ENCODE peak calls at places on chromosome 20, in seven cellular contexts. G is HCT116, M is body of pancreas, S is T follicular helper cell, I is anterior cingulate cortex, F is WTC11, V is NCI-H460. H is an unnamed sample.

GRCh38 chr20:51760905-51761544 is 7.2 kb downstream of the ATP9A start:
- DNase-seq in S (no peak), V (no peak), G (no peak), F (no peak), M (no peak), I (no peak), H (no peak)

GRCh38 chr20:48066256-48066655 is 281.0 kb upstream of the SULF2 start:
- DNase-seq in S (no peak), F (no peak), V (no peak), M (no peak), G (no peak), I (no peak), H (no peak)

GRCh38 chr20:18240997-18241396 is 47.3 kb upstream of the ZNF133 start:
- DNase-seq in M (no peak), G (no peak), F (no peak), I (no peak), V (no peak), S (no peak), H (no peak)

GRCh38 chr20:57420571-57421257 is 29.5 kb downstream of the RBM38 start:
- DNase-seq in M (no peak), G (no peak), V (no peak), I (no peak), S (no peak), F (no peak), H (no peak)

GRCh38 chr20:33465536-33466302 is 22.2 kb upstream of the SNTA1 start:
- DNase-seq in F (no peak), V (no peak), S (no peak), I (peak), M (no peak), G (no peak), H (no peak)

GRCh38 chr20:58665606-58666005 is 14.5 kb downstream of the STX16 start:
- DNase-seq in G (no peak), M (peak), F (no peak), V (no peak), I (no peak), S (no peak), H (peak)

GRCh38 chr20:50470249-50470858 is 39.8 kb upstream of the PTPN1 start:
- DNase-seq in F (no peak), I (no peak), V (no peak), M (no peak), G (no peak), S (no peak), H (no peak)

GRCh38 chr20:23142162-23143050 is 56.3 kb upstream of the CD93 start:
- DNase-seq in F (no peak), V (no peak), M (no peak), I (no peak), S (no peak), G (no peak), H (no peak)

GRCh38 chr20:17491041-17491440 is 40.1 kb downstream of the BFSP1 start:
- DNase-seq in G (no peak), M (no peak), V (no peak), S (no peak), F (no peak), I (no peak), H (no peak)

GRCh38 chr20:11235058-11235457 is 561.3 kb upstream of the JAG1 start:
- DNase-seq in I (no peak), M (no peak), F (peak), S (no peak), G (no peak), V (no peak), H (no peak)

GRCh38 chr20:43379239-43379917 is 78.3 kb upstream of the SRSF6 start:
- DNase-seq in S (no peak), M (no peak), I (no peak), F (no peak), V (no peak), G (no peak), H (no peak)

GRCh38 chr20:56362833-56363413 is 4.1 kb downstream of the FAM210B start:
- DNase-seq in I (no peak), F (no peak), V (no peak), S (no peak), M (no peak), G (no peak), H (peak)

GRCh38 chr20:49446808-49447207 is 35.7 kb downstream of the KCNB1 start:
- DNase-seq in F (peak), S (no peak), V (no peak), I (peak), G (no peak), M (peak), H (peak)

GRCh38 chr20:8018928-8019177 is 708 bp downstream of the TMX4 start:
- DNase-seq in G (no peak), V (no peak), I (no peak), F (no peak), S (no peak), M (no peak), H (no peak)

GRCh38 chr20:25308083-25308491 is 60.2 kb downstream of the PYGB start:
- DNase-seq in M (no peak), G (no peak), V (no peak), S (no peak), F (no peak), I (no peak), H (no peak)

GRCh38 chr20:16864069-16864468 is 115.9 kb downstream of the OTOR start:
- DNase-seq in M (no peak), G (no peak), S (no peak), V (no peak), F (no peak), I (no peak), H (no peak)

GRCh38 chr20:24981282-24981681 is 11.3 kb downstream of the APMAP start:
- DNase-seq in F (no peak), I (no peak), G (no peak), V (no peak), M (no peak), S (no peak), H (peak)

GRCh38 chr20:36439731-36440072 is 101.6 kb upstream of the MYL9 start:
- DNase-seq in V (no peak), S (no peak), G (no peak), F (no peak), I (no peak), M (no peak), H (no peak)

GRCh38 chr20:44702776-44703175 is 12.4 kb upstream of the CCN5 start:
- DNase-seq in S (no peak), G (no peak), V (no peak), I (peak), F (no peak), M (peak), H (peak)

GRCh38 chr20:21326700-21327099 is 23.6 kb downstream of the XRN2 start:
- DNase-seq in S (no peak), F (no peak), M (no peak), G (no peak), V (no peak), I (no peak), H (no peak)

H was measured in adrenal gland.